ENCODE peak calls at places on chromosomes 3 and 15, in nine cellular contexts. L, X, I, C, Y, H, E, Z and S are unnamed samples.
A peak's percentile ranks its signal among the peaks of the same experiment; 100 is the strongest.

GRCh38 chr3:13518516-13519351 is 30.2 kb upstream of the FBLN2 start:
- DNase-seq in L (peak; percentile 57), X (peak; percentile 94), I (no peak), C (no peak), Y (no peak), H (no peak), E (peak; percentile 36), Z (no peak), S (no peak)

GRCh38 chr3:37040231-37040630 is 46.9 kb downstream of the MLH1 start:
- DNase-seq in L (peak; percentile 20), X (no peak), I (no peak), C (peak; percentile 44), Y (no peak), H (no peak), E (no peak), Z (no peak), S (no peak)

GRCh38 chr3:99355465-99355864 is 282.9 kb upstream of the COL8A1 start:
- DNase-seq in L (no peak), X (no peak), I (no peak), C (no peak), Y (no peak), H (no peak), E (no peak), Z (no peak), S (no peak)

GRCh38 chr15:34336947-34337556 is 529 bp downstream of the SLC12A6 start:
- DNase-seq in L (no peak), X (no peak), I (peak; percentile 32), C (no peak), Y (no peak), H (no peak), E (peak; percentile 34), Z (no peak), S (no peak)

GRCh38 chr3:23667536-23668429 is 138.0 kb upstream of the UBE2E1 start:
- DNase-seq in L (no peak), X (no peak), I (no peak), C (peak; percentile 72), Y (no peak), H (no peak), E (no peak), Z (no peak), S (no peak)

GRCh38 chr3:15268033-15268631 is 62.1 kb downstream of the CAPN7 start:
- DNase-seq in L (peak; percentile 88), X (peak; percentile 90), I (peak; percentile 87), C (peak; percentile 83), Y (peak; percentile 86), H (peak; percentile 85), E (peak; percentile 91), Z (peak; percentile 91), S (peak; percentile 82)

GRCh38 chr3:4449043-4449803 is 17.8 kb downstream of the SUMF1 start:
- DNase-seq in L (no peak), X (no peak), I (no peak), C (no peak), Y (no peak), H (no peak), E (no peak), Z (no peak), S (no peak)

GRCh38 chr15:57797608-57798267 is 91.2 kb downstream of the POLR2M start:
- DNase-seq in L (no peak), X (no peak), I (no peak), C (no peak), Y (no peak), H (no peak), E (no peak), Z (no peak), S (no peak)

GRCh38 chr15:87632364-87632763 is 624.2 kb downstream of the NTRK3 start:
- DNase-seq in L (no peak), X (no peak), I (no peak), C (no peak), Y (no peak), H (no peak), E (no peak), Z (no peak), S (no peak)

GRCh38 chr15:50315814-50316630 is 39.0 kb downstream of the GABPB1 start:
- DNase-seq in L (peak; percentile 79), X (no peak), I (no peak), C (peak; percentile 68), Y (no peak), H (no peak), E (no peak), Z (peak; percentile 45), S (no peak)

GRCh38 chr3:172648736-172649135 is 62.1 kb downstream of the NCEH1 start:
- DNase-seq in L (peak; percentile 82), X (no peak), I (no peak), C (peak; percentile 76), Y (no peak), H (no peak), E (no peak), Z (no peak), S (no peak)

GRCh38 chr3:46812237-46812791 is 50.9 kb downstream of the MYL3 start:
- DNase-seq in L (peak; percentile 41), X (peak; percentile 78), I (peak; percentile 73), C (peak; percentile 29), Y (peak; percentile 77), H (peak; percentile 78), E (peak; percentile 92), Z (peak; percentile 82), S (peak; percentile 50)

GRCh38 chr15:92612891-92613290 is 42.7 kb downstream of the FAM174B start:
- DNase-seq in L (no peak), X (peak; percentile 27), I (no peak), C (no peak), Y (peak; percentile 19), H (no peak), E (no peak), Z (no peak), S (no peak)

GRCh38 chr15:38320181-38320580 is 67.5 kb downstream of the SPRED1 start:
- DNase-seq in L (peak; percentile 51), X (no peak), I (no peak), C (peak; percentile 62), Y (no peak), H (no peak), E (no peak), Z (no peak), S (peak; percentile 15)

GRCh38 chr3:56928379-56929068 is 126.8 kb upstream of the ARHGEF3 start:
- DNase-seq in L (no peak), X (no peak), I (peak; percentile 27), C (no peak), Y (no peak), H (no peak), E (no peak), Z (no peak), S (peak; percentile 32)

GRCh38 chr3:49378249-49378899 is 20.2 kb upstream of the GPX1 start:
- DNase-seq in L (peak; percentile 61), X (peak; percentile 79), I (no peak), C (peak; percentile 37), Y (no peak), H (no peak), E (no peak), Z (no peak), S (peak; percentile 93)

GRCh38 chr3:14962762-14963161 is 15.4 kb downstream of the NR2C2 start:
- DNase-seq in L (peak; percentile 28), X (no peak), I (no peak), C (peak; percentile 88), Y (no peak), H (no peak), E (no peak), Z (no peak), S (peak; percentile 26)

DNA sequence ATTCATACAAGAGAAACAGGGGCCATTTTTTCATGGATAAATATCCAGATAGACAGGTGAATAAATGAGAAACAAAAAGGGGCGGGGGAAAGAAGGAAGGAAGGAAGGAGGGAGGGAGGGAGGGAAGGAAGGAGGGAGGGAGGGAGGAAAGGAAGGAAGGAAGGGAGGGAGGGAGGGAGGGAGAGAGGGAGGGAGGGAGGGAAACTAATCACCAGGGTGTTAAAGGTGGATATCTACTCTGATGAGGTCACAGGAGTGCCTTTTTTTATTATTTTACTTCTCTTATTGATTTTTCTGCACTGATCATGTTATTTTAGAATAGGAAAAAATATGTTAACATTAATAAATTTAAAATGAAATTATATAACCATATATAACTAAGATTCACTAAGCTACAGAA is 10.4 kb upstream of the VEPH1 start:
- DNase-seq in L (no peak), X (no peak), I (no peak), C (no peak), Y (no peak), H (no peak), E (no peak), Z (no peak), S (no peak)
- H3K27ac ChIP-seq in L (no peak overlapping the region), X (no peak overlapping the region), I (no peak overlapping the region), C (no peak overlapping the region), Y (no peak overlapping the region), H (no peak overlapping the region), E (no peak overlapping the region), Z (no peak overlapping the region), S (no peak overlapping the region)

GRCh38 chr15:44656913-44657312 is 6.5 kb downstream of the SPG11 start:
- DNase-seq in L (no peak), X (no peak), I (no peak), C (no peak), Y (no peak), H (no peak), E (no peak), Z (no peak), S (no peak)
- H3K36me3 ChIP-seq in L (peaks cover 4% of the 10 kb centered on the region), X (peaks cover 76% of the 10 kb centered on the region), I (peaks cover 10% of the 10 kb centered on the region), C (peaks cover 13% of the 10 kb centered on the region), Y (peaks cover 86% of the 10 kb centered on the region), H (peaks cover 7% of the 10 kb centered on the region), E (peaks cover 4% of the 10 kb centered on the region), Z (peaks cover 35% of the 10 kb centered on the region), S (peaks cover 12% of the 10 kb centered on the region)

DNA sequence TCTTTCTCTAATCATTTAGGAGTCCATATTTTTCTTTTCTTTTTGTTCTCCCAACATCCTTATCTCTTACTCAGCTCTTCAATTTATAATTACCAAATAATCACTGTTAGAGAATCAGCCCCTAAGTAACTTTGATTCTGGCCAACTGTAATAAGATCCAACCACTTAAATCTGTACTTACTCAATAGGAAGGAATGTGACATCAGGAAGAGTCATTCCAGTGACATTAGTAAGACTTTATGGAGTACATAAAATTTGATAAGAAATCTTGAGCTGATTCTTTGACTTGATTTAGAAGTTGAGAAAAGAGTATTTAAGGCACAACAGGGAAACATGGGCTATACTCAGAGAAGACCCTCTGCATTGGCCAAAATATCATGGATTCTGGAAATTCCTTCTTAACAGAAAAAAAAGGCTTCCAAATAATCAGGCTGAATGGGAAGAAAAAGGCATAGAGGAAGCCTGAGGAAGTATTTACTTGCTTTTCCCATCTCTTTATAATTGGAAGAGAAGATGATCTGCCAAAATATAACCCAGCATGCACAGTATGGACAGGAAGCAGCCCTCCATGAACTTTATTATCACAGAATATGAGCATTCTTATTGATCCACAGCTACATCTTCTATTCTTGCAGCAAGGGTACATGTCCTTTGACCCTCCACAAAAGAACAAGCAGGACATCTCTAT is 289.7 kb upstream of the TPRG1 start:
- DNase-seq in L (peak; percentile 91), X (no peak), I (no peak), C (peak; percentile 95), Y (no peak), H (no peak), E (no peak), Z (no peak), S (peak; percentile 29)
- TF ChIP-seq CTCF in L (no peak), X (no peak), I (no peak), C (no peak), Y (no peak), H (no peak), E (no peak), Z (no peak), S (no peak)

DNA sequence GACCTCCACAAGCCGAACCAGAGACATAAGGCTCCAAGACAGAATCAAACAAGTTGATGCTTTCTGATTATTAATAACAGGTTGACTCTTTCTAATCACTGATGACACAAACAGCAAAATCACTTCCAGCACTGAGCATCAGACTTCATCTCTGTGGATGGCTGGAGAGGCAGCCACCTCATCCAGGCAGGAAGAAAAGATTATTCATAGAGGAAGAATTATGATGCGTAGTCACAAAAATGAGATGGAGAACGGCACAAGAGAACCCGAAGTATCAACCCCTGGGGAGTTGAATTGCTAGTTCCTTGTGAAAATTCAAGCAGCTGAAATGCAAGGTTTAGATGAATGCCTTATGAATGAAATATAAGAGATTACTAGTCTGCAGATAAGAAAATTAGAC is 49.9 kb upstream of the LMCD1 start:
- DNase-seq in L (no peak), X (no peak), I (no peak), C (peak; percentile 70), Y (no peak), H (no peak), E (no peak), Z (no peak), S (peak; percentile 87)
- H3K27ac ChIP-seq in L (peak overlapping the region; percentile 17), X (peak overlapping the region; percentile 62), I (no peak overlapping the region), C (no peak overlapping the region), Y (no peak overlapping the region), H (no peak overlapping the region), E (no peak overlapping the region), Z (no peak overlapping the region), S (peak overlapping the region; percentile 83)